ENCODE peak calls at places on chromosome 22, in ten cellular contexts. H is esophagus muscularis mucosa, U is transverse colon, O is HCT116, X is stomach, F is sigmoid colon, K is GM12892, Z is spleen, E is GM12891, Q is HL-60. W is an unnamed sample.

GRCh38 chr22:23692598-23693291 is 1.9 kb downstream of the RGL4 start:
- DNase-seq in H (no peak), U (no peak), O (no peak), X (no peak), F (no peak), K (no peak), Z (no peak), E (no peak), Q (no peak), W (no peak)

GRCh38 chr22:26292667-26292995 is 123.4 kb downstream of the SEZ6L start:
- DNase-seq in H (no peak), U (no peak), O (no peak), X (no peak), F (no peak), K (no peak), Z (no peak), E (no peak), Q (no peak), W (no peak)

GRCh38 chr22:50734986-50735738 is 2.8 kb upstream of the ACR start:
- DNase-seq in H (no peak), U (no peak), O (no peak), X (peak; percentile 14), F (peak; percentile 44), K (no peak), Z (peak; percentile 54), E (no peak), Q (no peak), W (peak; percentile 56)

GRCh38 chr22:24090581-24090980 is 79.5 kb downstream of the CABIN1 start:
- DNase-seq in H (no peak), U (no peak), O (no peak), X (no peak), F (peak; percentile 30), K (no peak), Z (peak; percentile 33), E (no peak), Q (no peak), W (peak; percentile 50)

GRCh38 chr22:26751217-26751616 is 93.8 kb downstream of the MIAT start:
- DNase-seq in H (no peak), U (no peak), O (no peak), X (no peak), F (no peak), K (no peak), Z (no peak), E (no peak), Q (peak; percentile 8), W (no peak)

GRCh38 chr22:31899661-31900060 is 44.7 kb upstream of the YWHAH start:
- DNase-seq in H (no peak), U (no peak), O (no peak), X (no peak), F (no peak), K (no peak), Z (peak; percentile 25), E (no peak), Q (no peak), W (no peak)

GRCh38 chr22:30127749-30128166 is 47.5 kb downstream of the HORMAD2 start:
- DNase-seq in H (no peak), U (no peak), O (no peak), X (no peak), F (no peak), K (no peak), Z (no peak), E (no peak), Q (peak; percentile 43), W (no peak)

GRCh38 chr22:49198705-49199084 is 629.0 kb downstream of the BRD1 start:
- DNase-seq in H (no peak), U (no peak), O (no peak), X (no peak), F (peak; percentile 47), K (no peak), Z (no peak), E (no peak), Q (no peak), W (peak; percentile 53)

GRCh38 chr22:26906464-26906863 is 249.1 kb downstream of the MIAT start:
- DNase-seq in H (no peak), U (no peak), O (no peak), X (no peak), F (no peak), K (no peak), Z (no peak), E (no peak), Q (no peak), W (no peak)

GRCh38 chr22:49958961-49959781 is 1.4 kb upstream of the PIM3 start:
- DNase-seq in H (no peak), U (peak; percentile 26), O (no peak), X (peak; percentile 49), F (peak; percentile 74), K (no peak), Z (peak; percentile 82), E (no peak), Q (no peak), W (no peak)

GRCh38 chr22:50706481-50707125 is 31.4 kb upstream of the ACR start:
- DNase-seq in H (no peak), U (no peak), O (no peak), X (no peak), F (peak; percentile 50), K (no peak), Z (peak; percentile 48), E (no peak), Q (no peak), W (no peak)

GRCh38 chr22:42326786-42327185 is 56.3 kb upstream of the TCF20 start:
- DNase-seq in H (no peak), U (no peak), O (no peak), X (no peak), F (no peak), K (no peak), Z (no peak), E (no peak), Q (no peak), W (no peak)

GRCh38 chr22:23080542-23081290 is 10.4 kb downstream of the GNAZ start:
- DNase-seq in H (no peak), U (no peak), O (no peak), X (no peak), F (no peak), K (no peak), Z (no peak), E (no peak), Q (no peak), W (no peak)

GRCh38 chr22:46517255-46517761 is 20.1 kb downstream of the CELSR1 start:
- DNase-seq in H (no peak), U (no peak), O (no peak), X (no peak), F (no peak), K (no peak), Z (no peak), E (no peak), Q (no peak), W (peak; percentile 63)

GRCh38 chr22:48744967-48745841 is 1082.5 kb downstream of the BRD1 start:
- DNase-seq in H (peak; percentile 86), U (no peak), O (no peak), X (peak; percentile 8), F (no peak), K (no peak), Z (peak; percentile 63), E (no peak), Q (no peak), W (no peak)

GRCh38 chr22:42720263-42721044 is at the start of gene A4GALT:
- DNase-seq in H (no peak), U (no peak), O (no peak), X (no peak), F (no peak), K (no peak), Z (peak; percentile 83), E (no peak), Q (no peak), W (no peak)

GRCh38 chr22:24367841-24368240 is 59.6 kb upstream of the ADORA2A start:
- DNase-seq in H (no peak), U (no peak), O (no peak), X (no peak), F (no peak), K (no peak), Z (no peak), E (no peak), Q (no peak), W (no peak)

GRCh38 chr22:43110927-43111623 is 525 bp downstream of the BIK start:
- DNase-seq in H (no peak), U (peak; percentile 66), O (no peak), X (peak; percentile 76), F (no peak), K (peak; percentile 52), Z (peak; percentile 84), E (peak; percentile 55), Q (no peak), W (no peak)

DNA sequence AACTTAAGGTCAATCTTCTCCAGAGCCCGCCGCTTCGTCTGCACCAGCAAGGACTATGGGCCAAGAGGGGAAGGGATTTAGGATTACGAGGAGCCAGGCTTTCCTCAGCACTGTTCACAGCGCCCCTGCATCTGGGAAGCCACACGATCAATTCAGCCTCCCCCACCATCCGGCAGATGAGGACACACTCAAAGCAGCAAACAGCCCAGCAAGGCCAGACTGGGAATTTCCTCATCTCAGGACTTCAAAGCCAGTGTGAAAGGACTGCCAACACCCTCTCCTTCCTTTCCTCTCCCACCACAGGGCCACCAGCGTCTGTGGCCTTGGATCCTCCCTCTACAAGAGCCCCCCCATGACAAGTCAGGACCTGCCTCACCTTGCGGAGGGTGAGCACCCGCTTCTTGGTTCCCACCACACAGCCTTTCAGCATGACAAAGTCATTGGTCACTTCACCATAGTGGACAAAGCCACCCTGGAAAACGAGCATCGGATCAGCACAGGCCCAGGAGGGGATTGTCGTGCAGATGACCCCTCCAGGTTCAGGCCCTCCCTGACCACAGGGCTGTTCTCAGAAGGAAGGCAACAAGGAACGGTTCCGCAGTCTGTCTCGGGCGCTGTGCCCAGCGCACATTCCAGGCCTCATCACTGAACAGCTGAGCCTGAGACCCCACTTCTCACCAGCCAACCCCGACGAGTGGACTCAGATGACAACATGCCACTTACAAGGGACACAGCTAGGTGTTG is 6.0 kb downstream of the RPL3 start:
- DNase-seq in H (no peak), U (no peak), O (no peak), X (no peak), F (no peak), K (no peak), Z (no peak), E (no peak), Q (no peak), W (no peak)
- TF ChIP-seq POLR2AphosphoS5 in H (no peak), U (no peak), O (no peak), X (no peak), F (no peak), K (no peak), Z (peak; percentile 53), E (peak; percentile 51), Q (no peak), W (no peak)

GRCh38 chr22:19151329-19152191 is 1.5 kb upstream of the GSC2 start:
- DNase-seq in H (no peak), U (no peak), O (no peak), X (no peak), F (no peak), K (no peak), Z (no peak), E (no peak), Q (no peak), W (no peak)
- TF ChIP-seq POLR2AphosphoS5 in H (no peak), U (no peak), O (no peak), X (no peak), F (no peak), K (no peak), Z (no peak), E (no peak), Q (no peak), W (no peak)

GRCh38 chr22:20552913-20553401 is 45.5 kb downstream of the MED15 start:
- DNase-seq in H (no peak), U (no peak), O (no peak), X (no peak), F (peak; percentile 67), K (no peak), Z (peak; percentile 74), E (no peak), Q (no peak), W (no peak)
- TF ChIP-seq POLR2AphosphoS5 in H (no peak), U (no peak), O (no peak), X (peak; percentile 40), F (no peak), K (no peak), Z (peak; percentile 62), E (no peak), Q (no peak), W (no peak)

GRCh38 chr22:45120440-45120839 is 43.3 kb upstream of the NUP50 start:
- DNase-seq in H (no peak), U (no peak), O (no peak), X (no peak), F (no peak), K (no peak), Z (no peak), E (no peak), Q (no peak), W (no peak)
- TF ChIP-seq POLR2AphosphoS5 in H (no peak), U (no peak), O (no peak), X (no peak), F (no peak), K (no peak), Z (no peak), E (no peak), Q (no peak), W (no peak)